ENCODE peak calls at places on chromosomes 7 and 10, in four cellular contexts. A is activated naive CD4-positive, alpha-beta T cell; B is mucosa of gallbladder; T is naive thymus-derived CD4-positive, alpha-beta T cell. F is an unnamed sample.

GRCh38 chr7:12549106-12549505 is 21.4 kb upstream of the SCIN start:
- DNase-seq in A (no peak), B (no peak), T (no peak), F (no peak)

GRCh38 chr7:50341709-50342108 is 37.2 kb downstream of the IKZF1 start:
- DNase-seq in A (no peak), B (no peak), T (peak), F (no peak)

GRCh38 chr7:125430013-125430412 is 500.4 kb upstream of the POT1 start:
- DNase-seq in A (no peak), B (no peak), T (no peak), F (no peak)

GRCh38 chr10:13890617-13891541 is 304.1 kb downstream of the PRPF18 start:
- DNase-seq in A (no peak), B (no peak), T (peak), F (no peak)

GRCh38 chr7:17680026-17680425 is 260.3 kb downstream of the SNX13 start:
- DNase-seq in A (no peak), B (peak), T (no peak), F (no peak)

GRCh38 chr10:88731296-88731695 is 25.2 kb downstream of the LIPK start:
- DNase-seq in A (no peak), B (no peak), T (no peak), F (no peak)

GRCh38 chr7:988426-988911 is 5.5 kb downstream of the CYP2W1 start:
- DNase-seq in A (no peak), B (no peak), T (no peak), F (no peak)

GRCh38 chr10:29026065-29026797 is 262.6 kb upstream of the LYZL1 start:
- DNase-seq in A (no peak), B (no peak), T (no peak), F (no peak)

GRCh38 chr7:94288091-94288490 is 106.6 kb upstream of the COL1A2 start:
- DNase-seq in A (no peak), B (no peak), T (no peak), F (no peak)

GRCh38 chr10:19845963-19846362 is 29.7 kb downstream of the PLXDC2 start:
- DNase-seq in A (no peak), B (no peak), T (no peak), F (no peak)

GRCh38 chr7:100510437-100511239 is 26.9 kb downstream of the NYAP1 start:
- DNase-seq in A (no peak), B (no peak), T (no peak), F (no peak)

GRCh38 chr7:143257501-143257900 is 5.7 kb upstream of the GSTK1 start:
- DNase-seq in A (no peak), B (no peak), T (no peak), F (no peak)

F was measured in mesothelial cell of epicardium.